ENCODE peak calls at places on chromosomes 13 and 19, in ten cellular contexts. One of them, this sample, is unnamed.

GRCh38 chr19:47494211-47494547 is 10.2 kb upstream of the KPTN start:
- DNase-seq in body of pancreas: no peak
- DNase-seq in esophagus squamous epithelium: no peak
- DNase-seq in breast epithelium: no peak
- DNase-seq in neural crest cell: no peak
- DNase-seq in mesothelial cell of epicardium: no peak
- DNase-seq in CD4-positive, alpha-beta T cell: no peak
- DNase-seq in left ventricle myocardium inferior: no peak
- DNase-seq in MCF 10A: no peak
- DNase-seq in endothelial cell: no peak
- DNase-seq in this sample: no peak

GRCh38 chr13:98584668-98585397 is 7.9 kb upstream of the STK24 start:
- DNase-seq in endothelial cell: no peak
- DNase-seq in neural crest cell: no peak
- DNase-seq in body of pancreas: no peak
- DNase-seq in esophagus squamous epithelium: no peak
- DNase-seq in CD4-positive, alpha-beta T cell: no peak
- DNase-seq in breast epithelium: no peak
- DNase-seq in MCF 10A: peak; percentile 29
- DNase-seq in mesothelial cell of epicardium: no peak
- DNase-seq in left ventricle myocardium inferior: no peak
- DNase-seq in this sample: no peak

GRCh38 chr13:99829156-99829555 is 142.4 kb downstream of the ZIC5 start:
- DNase-seq in breast epithelium: no peak
- DNase-seq in neural crest cell: no peak
- DNase-seq in CD4-positive, alpha-beta T cell: no peak
- DNase-seq in endothelial cell: no peak
- DNase-seq in MCF 10A: no peak
- DNase-seq in esophagus squamous epithelium: no peak
- DNase-seq in mesothelial cell of epicardium: no peak
- DNase-seq in body of pancreas: no peak
- DNase-seq in left ventricle myocardium inferior: no peak
- DNase-seq in this sample: no peak

GRCh38 chr19:31348416-31349159 is 648 bp downstream of the TSHZ3 start:
- DNase-seq in neural crest cell: no peak
- DNase-seq in mesothelial cell of epicardium: no peak
- DNase-seq in body of pancreas: no peak
- DNase-seq in esophagus squamous epithelium: no peak
- DNase-seq in MCF 10A: no peak
- DNase-seq in endothelial cell: no peak
- DNase-seq in left ventricle myocardium inferior: peak; percentile 41
- DNase-seq in CD4-positive, alpha-beta T cell: no peak
- DNase-seq in breast epithelium: no peak
- DNase-seq in this sample: no peak

GRCh38 chr13:105972306-105972721 is 563.1 kb downstream of the EFNB2 start:
- DNase-seq in esophagus squamous epithelium: no peak
- DNase-seq in endothelial cell: no peak
- DNase-seq in CD4-positive, alpha-beta T cell: no peak
- DNase-seq in body of pancreas: no peak
- DNase-seq in left ventricle myocardium inferior: no peak
- DNase-seq in mesothelial cell of epicardium: no peak
- DNase-seq in breast epithelium: no peak
- DNase-seq in MCF 10A: no peak
- DNase-seq in neural crest cell: no peak
- DNase-seq in this sample: no peak

GRCh38 chr19:19053508-19054314 is 10.1 kb upstream of the SLC25A42 start:
- DNase-seq in mesothelial cell of epicardium: peak; percentile 69
- DNase-seq in MCF 10A: peak; percentile 48
- DNase-seq in endothelial cell: peak; percentile 83
- DNase-seq in neural crest cell: peak; percentile 57
- DNase-seq in CD4-positive, alpha-beta T cell: peak; percentile 62
- DNase-seq in breast epithelium: no peak
- DNase-seq in esophagus squamous epithelium: no peak
- DNase-seq in body of pancreas: peak; percentile 52
- DNase-seq in left ventricle myocardium inferior: peak; percentile 76
- DNase-seq in this sample: no peak

GRCh38 chr19:33464733-33465115 is 56.9 kb downstream of the PEPD start:
- DNase-seq in esophagus squamous epithelium: no peak
- DNase-seq in neural crest cell: no peak
- DNase-seq in mesothelial cell of epicardium: no peak
- DNase-seq in left ventricle myocardium inferior: no peak
- DNase-seq in body of pancreas: no peak
- DNase-seq in breast epithelium: peak; percentile 9
- DNase-seq in MCF 10A: no peak
- DNase-seq in endothelial cell: no peak
- DNase-seq in CD4-positive, alpha-beta T cell: no peak
- DNase-seq in this sample: no peak

GRCh38 chr19:40523322-40524047 is 53.2 kb upstream of the SHKBP1 start:
- DNase-seq in MCF 10A: peak; percentile 79
- DNase-seq in neural crest cell: peak; percentile 65
- DNase-seq in endothelial cell: peak; percentile 76
- DNase-seq in mesothelial cell of epicardium: no peak
- DNase-seq in esophagus squamous epithelium: no peak
- DNase-seq in left ventricle myocardium inferior: peak; percentile 36
- DNase-seq in body of pancreas: peak; percentile 90
- DNase-seq in breast epithelium: no peak
- DNase-seq in CD4-positive, alpha-beta T cell: no peak
- DNase-seq in this sample: no peak

GRCh38 chr19:51692065-51692915 is 840 bp upstream of the SPACA6 start:
- DNase-seq in neural crest cell: no peak
- DNase-seq in CD4-positive, alpha-beta T cell: no peak
- DNase-seq in MCF 10A: no peak
- DNase-seq in esophagus squamous epithelium: no peak
- DNase-seq in left ventricle myocardium inferior: no peak
- DNase-seq in body of pancreas: no peak
- DNase-seq in endothelial cell: no peak
- DNase-seq in mesothelial cell of epicardium: no peak
- DNase-seq in breast epithelium: no peak
- DNase-seq in this sample: no peak

GRCh38 chr19:17063412-17063811 is 11.8 kb downstream of the HAUS8 start:
- DNase-seq in neural crest cell: no peak
- DNase-seq in mesothelial cell of epicardium: no peak
- DNase-seq in CD4-positive, alpha-beta T cell: no peak
- DNase-seq in endothelial cell: no peak
- DNase-seq in breast epithelium: no peak
- DNase-seq in left ventricle myocardium inferior: no peak
- DNase-seq in MCF 10A: no peak
- DNase-seq in body of pancreas: no peak
- DNase-seq in esophagus squamous epithelium: no peak
- DNase-seq in this sample: no peak

GRCh38 chr13:24076124-24076523 is 84.4 kb upstream of the SPATA13 start:
- DNase-seq in left ventricle myocardium inferior: no peak
- DNase-seq in endothelial cell: no peak
- DNase-seq in CD4-positive, alpha-beta T cell: no peak
- DNase-seq in mesothelial cell of epicardium: no peak
- DNase-seq in breast epithelium: no peak
- DNase-seq in neural crest cell: no peak
- DNase-seq in esophagus squamous epithelium: no peak
- DNase-seq in MCF 10A: no peak
- DNase-seq in body of pancreas: peak; percentile 82
- DNase-seq in this sample: no peak

GRCh38 chr19:43310221-43310620 is 40.9 kb upstream of the PSG9 start:
- DNase-seq in mesothelial cell of epicardium: no peak
- DNase-seq in breast epithelium: no peak
- DNase-seq in body of pancreas: no peak
- DNase-seq in CD4-positive, alpha-beta T cell: no peak
- DNase-seq in neural crest cell: no peak
- DNase-seq in left ventricle myocardium inferior: no peak
- DNase-seq in endothelial cell: no peak
- DNase-seq in esophagus squamous epithelium: no peak
- DNase-seq in MCF 10A: no peak
- DNase-seq in this sample: no peak

GRCh38 chr19:43306097-43306496 is 36.8 kb upstream of the PSG9 start:
- DNase-seq in breast epithelium: no peak
- DNase-seq in left ventricle myocardium inferior: no peak
- DNase-seq in CD4-positive, alpha-beta T cell: no peak
- DNase-seq in body of pancreas: no peak
- DNase-seq in mesothelial cell of epicardium: no peak
- DNase-seq in MCF 10A: no peak
- DNase-seq in neural crest cell: no peak
- DNase-seq in endothelial cell: no peak
- DNase-seq in esophagus squamous epithelium: no peak
- DNase-seq in this sample: no peak

GRCh38 chr19:43308244-43308815 is 39.0 kb upstream of the PSG9 start:
- DNase-seq in MCF 10A: no peak
- DNase-seq in esophagus squamous epithelium: no peak
- DNase-seq in mesothelial cell of epicardium: no peak
- DNase-seq in endothelial cell: no peak
- DNase-seq in left ventricle myocardium inferior: no peak
- DNase-seq in breast epithelium: no peak
- DNase-seq in CD4-positive, alpha-beta T cell: no peak
- DNase-seq in neural crest cell: no peak
- DNase-seq in body of pancreas: no peak
- DNase-seq in this sample: no peak

GRCh38 chr19:43300876-43301765 is 31.8 kb upstream of the PSG9 start:
- DNase-seq in endothelial cell: no peak
- DNase-seq in CD4-positive, alpha-beta T cell: no peak
- DNase-seq in breast epithelium: no peak
- DNase-seq in left ventricle myocardium inferior: no peak
- DNase-seq in body of pancreas: no peak
- DNase-seq in mesothelial cell of epicardium: no peak
- DNase-seq in MCF 10A: no peak
- DNase-seq in neural crest cell: no peak
- DNase-seq in esophagus squamous epithelium: no peak
- DNase-seq in this sample: no peak

GRCh38 chr19:43305642-43306041 is 36.3 kb upstream of the PSG9 start:
- DNase-seq in neural crest cell: no peak
- DNase-seq in body of pancreas: no peak
- DNase-seq in left ventricle myocardium inferior: no peak
- DNase-seq in esophagus squamous epithelium: no peak
- DNase-seq in endothelial cell: no peak
- DNase-seq in mesothelial cell of epicardium: no peak
- DNase-seq in MCF 10A: peak; percentile 20
- DNase-seq in CD4-positive, alpha-beta T cell: no peak
- DNase-seq in breast epithelium: no peak
- DNase-seq in this sample: no peak
- TF ChIP-seq CTCF in neural crest cell: no peak
- TF ChIP-seq CTCF in body of pancreas: no peak
- TF ChIP-seq CTCF in left ventricle myocardium inferior: no peak
- TF ChIP-seq CTCF in esophagus squamous epithelium: no peak
- TF ChIP-seq CTCF in endothelial cell: no peak
- TF ChIP-seq CTCF in mesothelial cell of epicardium: no peak
- TF ChIP-seq CTCF in MCF 10A: no peak
- TF ChIP-seq CTCF in CD4-positive, alpha-beta T cell: no peak
- TF ChIP-seq CTCF in breast epithelium: no peak
- TF ChIP-seq CTCF in this sample: no peak

DNA sequence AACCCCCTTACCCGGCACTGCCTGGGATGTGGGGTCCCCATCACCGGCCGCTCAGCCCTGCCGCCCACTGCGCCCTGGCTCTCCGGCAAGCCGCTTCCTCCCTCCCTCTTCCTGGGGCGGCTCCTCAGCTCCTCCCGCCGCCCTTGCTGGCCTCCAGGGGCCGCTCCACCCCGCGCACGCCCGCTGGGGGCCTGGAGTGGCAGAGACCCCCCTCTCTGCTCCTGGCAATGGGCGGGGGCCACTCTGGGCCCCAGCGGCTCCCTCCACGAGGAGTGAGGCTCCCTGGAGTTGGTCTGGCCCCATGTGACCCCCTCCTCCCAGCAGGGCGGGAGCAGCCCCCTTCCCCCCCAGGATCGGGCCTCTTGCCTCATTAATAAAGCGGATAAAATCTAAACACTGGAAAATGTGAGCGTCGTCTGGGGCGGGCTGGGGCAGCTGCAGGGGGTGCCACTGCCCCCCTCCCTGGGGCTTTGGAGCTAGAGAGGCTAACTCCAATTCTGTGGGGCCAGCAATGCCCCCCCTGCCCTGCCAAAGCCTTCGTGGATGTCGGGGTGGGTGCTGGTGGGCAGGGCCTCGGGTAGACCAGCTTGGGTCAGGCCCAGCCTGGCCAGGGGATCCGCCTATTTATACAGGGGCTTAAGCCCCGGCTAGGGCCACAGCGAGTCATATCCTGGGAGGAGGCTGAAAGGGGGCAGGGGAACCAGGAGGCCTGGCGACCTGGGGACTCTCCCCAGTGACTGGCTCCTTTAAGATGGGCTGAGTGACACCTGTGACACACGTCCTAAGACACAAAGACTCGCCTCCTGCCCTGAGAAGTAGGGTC is at the start of gene PTGER1:
- DNase-seq in left ventricle myocardium inferior: no peak
- DNase-seq in esophagus squamous epithelium: no peak
- DNase-seq in body of pancreas: no peak
- DNase-seq in mesothelial cell of epicardium: no peak
- DNase-seq in MCF 10A: no peak
- DNase-seq in CD4-positive, alpha-beta T cell: no peak
- DNase-seq in endothelial cell: peak; percentile 63
- DNase-seq in breast epithelium: no peak
- DNase-seq in neural crest cell: no peak
- DNase-seq in this sample: no peak
- TF ChIP-seq CTCF in left ventricle myocardium inferior: peak; percentile 46
- TF ChIP-seq CTCF in esophagus squamous epithelium: peak; percentile 34
- TF ChIP-seq CTCF in body of pancreas: no peak
- TF ChIP-seq CTCF in mesothelial cell of epicardium: no peak
- TF ChIP-seq CTCF in MCF 10A: no peak
- TF ChIP-seq CTCF in CD4-positive, alpha-beta T cell: peak; percentile 27
- TF ChIP-seq CTCF in endothelial cell: no peak
- TF ChIP-seq CTCF in breast epithelium: no peak
- TF ChIP-seq CTCF in neural crest cell: peak; percentile 52
- TF ChIP-seq CTCF in this sample: no peak

DNA sequence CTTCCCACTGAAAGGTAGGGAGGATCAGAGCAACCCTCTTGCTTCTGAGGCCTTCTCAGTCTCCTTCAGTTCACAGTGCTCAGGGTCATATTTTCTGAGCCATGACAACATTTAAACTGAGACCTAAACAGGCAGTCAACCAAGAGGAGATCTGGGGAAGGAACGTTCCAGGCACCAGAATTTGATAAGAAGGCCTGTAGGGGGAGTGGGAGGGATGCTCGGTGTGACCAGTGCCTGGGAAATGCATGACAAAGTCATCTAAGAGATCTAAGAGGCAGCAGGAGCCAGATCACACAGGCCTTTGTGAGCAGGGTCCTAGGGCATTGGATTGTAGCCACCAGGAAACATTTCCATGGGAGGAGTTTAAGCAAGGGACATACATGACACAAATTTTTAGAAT is 71.6 kb downstream of the SHISA2 start:
- DNase-seq in endothelial cell: peak; percentile 31
- DNase-seq in breast epithelium: no peak
- DNase-seq in esophagus squamous epithelium: no peak
- DNase-seq in CD4-positive, alpha-beta T cell: no peak
- DNase-seq in MCF 10A: peak; percentile 43
- DNase-seq in left ventricle myocardium inferior: no peak
- DNase-seq in body of pancreas: peak; percentile 13
- DNase-seq in neural crest cell: no peak
- DNase-seq in mesothelial cell of epicardium: no peak
- DNase-seq in this sample: no peak
- TF ChIP-seq CTCF in endothelial cell: no peak
- TF ChIP-seq CTCF in breast epithelium: no peak
- TF ChIP-seq CTCF in esophagus squamous epithelium: no peak
- TF ChIP-seq CTCF in CD4-positive, alpha-beta T cell: no peak
- TF ChIP-seq CTCF in MCF 10A: no peak
- TF ChIP-seq CTCF in left ventricle myocardium inferior: peak; percentile 43
- TF ChIP-seq CTCF in body of pancreas: no peak
- TF ChIP-seq CTCF in neural crest cell: peak; percentile 51
- TF ChIP-seq CTCF in mesothelial cell of epicardium: no peak
- TF ChIP-seq CTCF in this sample: no peak

DNA sequence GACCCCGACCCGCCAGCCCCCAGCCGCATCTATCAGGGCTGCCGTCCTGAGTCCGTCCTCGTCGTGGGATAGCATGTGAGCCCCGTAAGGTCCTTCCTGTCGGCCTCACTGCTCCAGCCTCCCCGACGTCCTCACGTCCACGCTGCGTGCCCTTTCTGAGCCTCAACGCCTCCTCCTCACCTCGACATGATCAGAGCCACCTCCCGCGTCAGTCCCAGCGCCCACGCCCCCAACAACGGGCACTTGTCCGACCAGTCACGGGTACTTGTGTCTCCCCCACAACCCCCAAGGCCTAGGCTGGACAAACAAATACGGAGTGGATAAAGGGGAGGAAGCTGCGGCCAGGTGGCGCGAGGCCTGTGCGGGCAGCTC is 665 bp downstream of the ZNF497 start:
- DNase-seq in mesothelial cell of epicardium: no peak
- DNase-seq in esophagus squamous epithelium: no peak
- DNase-seq in CD4-positive, alpha-beta T cell: no peak
- DNase-seq in neural crest cell: no peak
- DNase-seq in left ventricle myocardium inferior: peak; percentile 45
- DNase-seq in MCF 10A: no peak
- DNase-seq in breast epithelium: peak; percentile 61
- DNase-seq in body of pancreas: peak; percentile 61
- DNase-seq in endothelial cell: peak; percentile 63
- DNase-seq in this sample: no peak
- TF ChIP-seq CTCF in mesothelial cell of epicardium: no peak
- TF ChIP-seq CTCF in esophagus squamous epithelium: no peak
- TF ChIP-seq CTCF in CD4-positive, alpha-beta T cell: no peak
- TF ChIP-seq CTCF in neural crest cell: no peak
- TF ChIP-seq CTCF in left ventricle myocardium inferior: no peak
- TF ChIP-seq CTCF in MCF 10A: no peak
- TF ChIP-seq CTCF in breast epithelium: no peak
- TF ChIP-seq CTCF in body of pancreas: no peak
- TF ChIP-seq CTCF in endothelial cell: no peak
- TF ChIP-seq CTCF in this sample: no peak

This sample was measured in omental fat pad.